ENCODE peak calls at places on chromosomes 7 and 10, in four cellular contexts. D is endothelial cell of umbilical vein, S is GM12878, J is K562. B is an unnamed sample.

GRCh38 chr7:92934096-92934495 is 97.7 kb upstream of the CDK6 start:
- DNase-seq in J (no peak), D (no peak), S (no peak), B (no peak)

GRCh38 chr10:11863353-11864105 is 40.4 kb downstream of the PROSER2 start:
- DNase-seq in D (no peak), J (no peak), S (peak; percentile 76), B (no peak)

GRCh38 chr7:1809070-1809469 is 139.0 kb downstream of the ELFN1 start:
- DNase-seq in J (no peak), S (no peak), D (no peak), B (no peak)

GRCh38 chr10:91590904-91591791 is 41.7 kb downstream of the PPP1R3C start:
- DNase-seq in J (peak; percentile 67), D (peak; percentile 95), S (no peak), B (peak; percentile 93)

GRCh38 chr10:90856964-90857634 is 740 bp downstream of the HTR7 start:
- DNase-seq in J (no peak), D (no peak), S (no peak), B (no peak)

GRCh38 chr10:47237316-47238260 is 62.4 kb upstream of the GDF10 start:
- DNase-seq in S (no peak), D (no peak), J (no peak), B (no peak)

GRCh38 chr7:34162017-34162565 is 256.8 kb downstream of the BMPER start:
- DNase-seq in S (no peak), J (no peak), D (no peak), B (peak; percentile 46)

GRCh38 chr10:36602374-36602773 is 523.0 kb upstream of the ANKRD30A start:
- DNase-seq in J (no peak), D (peak; percentile 77), S (no peak), B (peak; percentile 85)

GRCh38 chr7:50206521-50207250 is 97.8 kb upstream of the IKZF1 start:
- DNase-seq in S (no peak), D (no peak), J (no peak), B (no peak)

GRCh38 chr7:138512092-138512858 is 52.2 kb downstream of the TRIM24 start:
- DNase-seq in J (no peak), S (no peak), D (no peak), B (no peak)

GRCh38 chr10:70441161-70441876 is at the start of gene NODAL:
- DNase-seq in J (no peak), S (no peak), D (no peak), B (no peak)

GRCh38 chr7:35185908-35186731 is 67.8 kb downstream of the TBX20 start:
- DNase-seq in J (peak; percentile 5), D (peak; percentile 24), S (no peak), B (peak; percentile 8)

GRCh38 chr10:88227342-88228018 is 355.6 kb downstream of the RNLS start:
- DNase-seq in D (no peak), J (peak; percentile 50), S (no peak), B (peak; percentile 85)

GRCh38 chr10:125144209-125144608 is 16.2 kb downstream of the CTBP2 start:
- DNase-seq in S (no peak), D (no peak), J (no peak), B (no peak)

GRCh38 chr7:100604078-100604975 is 2.2 kb downstream of the PCOLCE start:
- DNase-seq in D (peak; percentile 43), J (peak; percentile 93), S (no peak), B (peak; percentile 46)

GRCh38 chr7:44626620-44627019 is 20.2 kb downstream of the OGDH start:
- DNase-seq in J (no peak), S (no peak), D (no peak), B (no peak)

GRCh38 chr7:47581442-47581820 is 480 bp downstream of the TNS3 start:
- DNase-seq in S (no peak), J (no peak), D (no peak), B (no peak)

GRCh38 chr7:26506196-26506595 is 214.5 kb downstream of the SNX10 start:
- DNase-seq in S (no peak), D (no peak), J (no peak), B (no peak)

GRCh38 chr10:114374141-114374791 is 30.0 kb downstream of the AFAP1L2 start:
- DNase-seq in J (no peak), S (no peak), D (peak; percentile 36), B (peak; percentile 17)

GRCh38 chr10:108801775-108802516 is 1121.4 kb downstream of the XPNPEP1 start:
- DNase-seq in S (no peak), J (no peak), D (no peak), B (peak; percentile 70)

GRCh38 chr10:101052285-101052684 is 9.5 kb upstream of the KAZALD1 start:
- DNase-seq in S (no peak), D (no peak), J (no peak), B (peak; percentile 80)

GRCh38 chr7:44186736-44187135 is 2.5 kb downstream of the GCK start:
- DNase-seq in D (no peak), S (no peak), J (no peak), B (no peak)

GRCh38 chr7:133365892-133366291 is 113.0 kb downstream of the EXOC4 start:
- DNase-seq in S (no peak), J (no peak), D (peak; percentile 76), B (peak; percentile 62)

GRCh38 chr7:34343667-34344066 is 314.4 kb upstream of the NPSR1 start:
- DNase-seq in J (no peak), S (no peak), D (no peak), B (no peak)

DNA sequence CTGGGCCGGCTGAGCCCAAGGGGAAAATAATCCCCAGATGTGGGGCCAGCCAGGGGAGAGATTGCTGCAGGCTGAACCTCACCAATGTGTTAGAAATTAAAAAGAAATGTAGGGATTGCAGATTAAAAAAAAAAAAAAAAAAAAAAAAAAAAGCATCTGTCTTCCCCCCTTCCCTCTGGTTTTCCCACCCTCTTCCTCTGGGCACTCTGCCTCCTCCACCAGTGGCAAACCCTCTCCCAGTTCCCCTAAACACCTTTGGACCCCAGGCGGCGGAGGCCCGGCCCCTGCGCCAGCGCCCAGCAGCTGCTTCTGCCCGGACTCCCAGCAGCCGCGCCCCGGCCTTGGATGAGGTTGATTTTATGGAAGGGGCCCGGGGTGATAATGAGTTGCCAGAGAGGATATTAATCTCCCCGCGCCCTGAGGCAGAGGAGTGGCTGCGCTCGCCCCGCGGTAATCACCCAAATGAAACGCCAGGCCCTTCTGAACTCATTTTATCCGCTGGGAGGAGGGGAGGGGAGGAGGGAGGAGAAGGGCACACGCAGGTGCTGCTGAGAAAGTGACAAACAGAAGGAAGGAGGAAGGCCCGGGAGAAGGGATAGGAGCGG is 6.9 kb downstream of the MNX1 start:
- DNase-seq in J (no peak), D (no peak), S (no peak), B (no peak)
- TF ChIP-seq FOS in J (no peak), D (no peak), S (no peak), B (no peak)

DNA sequence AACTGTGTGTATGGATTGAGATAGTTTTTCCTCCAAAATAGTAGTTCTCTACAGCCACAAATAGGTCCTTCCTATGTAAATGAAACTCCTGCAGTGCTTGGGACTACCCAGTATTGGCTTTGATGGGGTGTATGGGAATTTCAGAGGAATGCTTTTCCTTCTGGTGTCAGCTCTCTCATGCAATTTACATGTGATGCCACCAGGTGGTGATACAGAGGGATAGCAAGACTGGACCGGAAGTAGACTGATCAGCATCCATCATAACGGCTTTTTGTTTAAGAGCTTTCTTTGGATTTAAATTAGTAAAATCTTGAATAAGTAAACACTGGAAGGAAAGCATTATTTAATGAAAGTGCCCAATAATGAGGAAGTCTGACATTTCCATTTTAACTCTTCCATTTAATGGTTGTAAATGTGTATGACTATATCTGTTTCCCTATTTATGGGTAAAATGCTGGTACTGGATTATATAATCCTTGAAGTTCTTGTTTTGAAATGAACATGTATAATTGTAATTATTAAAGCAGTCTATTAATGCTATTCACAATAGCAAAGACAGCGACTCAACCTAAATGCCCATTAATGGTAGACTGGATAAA is 22.7 kb downstream of the DYNC1I1 start:
- DNase-seq in D (peak; percentile 18), S (no peak), J (peak; percentile 39), B (peak; percentile 30)
- TF ChIP-seq FOS in D (no peak), S (no peak), J (no peak), B (no peak)

GRCh38 chr10:80501381-80501912 is 36.3 kb upstream of the SH2D4B start:
- DNase-seq in D (no peak), S (no peak), J (no peak), B (no peak)
- TF ChIP-seq FOS in D (no peak), S (no peak), J (no peak), B (no peak)

GRCh38 chr7:70484255-70484654 is 647.7 kb upstream of the GALNT17 start:
- DNase-seq in S (no peak), D (no peak), J (no peak), B (no peak)
- TF ChIP-seq FOS in S (no peak), D (no peak), J (no peak), B (no peak)

B was measured in IMR-90.